ENCODE peak calls at places on chromosomes 16 and 17, in four cellular contexts. H, B, I and S are unnamed samples.

GRCh38 chr17:2344528-2344927 is 7.2 kb downstream of the SGSM2 start:
- DNase-seq in H (no peak), B (no peak), I (no peak), S (no peak)

GRCh38 chr17:79065105-79065670 is 9.4 kb upstream of the ENGASE start:
- DNase-seq in H (no peak), B (no peak), I (peak), S (no peak)

GRCh38 chr17:67836205-67836987 is 11.1 kb downstream of the BPTF start:
- DNase-seq in H (no peak), B (no peak), I (no peak), S (peak)

GRCh38 chr16:78993342-78993741 is 607.2 kb downstream of the MAF start:
- DNase-seq in H (no peak), B (no peak), I (peak), S (no peak)

GRCh38 chr17:65918450-65918849 is 273.5 kb downstream of the CEP112 start:
- DNase-seq in H (no peak), B (no peak), I (no peak), S (no peak)

GRCh38 chr17:75738218-75738802 is 17.1 kb downstream of the ITGB4 start:
- DNase-seq in H (no peak), B (no peak), I (no peak), S (no peak)

GRCh38 chr17:37847102-37847501 is 77.1 kb upstream of the TBC1D3K start:
- DNase-seq in H (no peak), B (no peak), I (no peak), S (no peak)

GRCh38 chr16:84362410-84362809 is 5.9 kb upstream of the ATP2C2 start:
- DNase-seq in H (no peak), B (no peak), I (peak), S (no peak)

GRCh38 chr17:48878920-48879898 is 13.4 kb upstream of the ATP5MC1 start:
- DNase-seq in H (peak), B (peak), I (peak), S (peak)

GRCh38 chr17:1830288-1830687 is 483 bp downstream of the RPA1 start:
- DNase-seq in H (no peak), B (no peak), I (peak), S (no peak)

GRCh38 chr16:48409839-48410610 is 24.8 kb upstream of the SIAH1 start:
- DNase-seq in H (no peak), B (no peak), I (peak), S (peak)

GRCh38 chr17:28716740-28717577 is 709 bp downstream of the RAB34 start:
- DNase-seq in H (no peak), B (no peak), I (no peak), S (no peak)

GRCh38 chr17:69954241-69954933 is 120.6 kb upstream of the KCNJ16 start:
- DNase-seq in H (no peak), B (no peak), I (no peak), S (no peak)

GRCh38 chr17:48997827-48998556 is 807 bp downstream of the IGF2BP1 start:
- DNase-seq in H (no peak), B (no peak), I (no peak), S (no peak)

GRCh38 chr17:7745748-7746470 is 28.4 kb downstream of the DNAH2 start:
- DNase-seq in H (no peak), B (peak), I (no peak), S (peak)

GRCh38 chr17:39927928-39928867 is 666 bp downstream of the LRRC3C start:
- DNase-seq in H (no peak), B (peak), I (peak), S (no peak)

GRCh38 chr17:48542956-48543853 is 1.7 kb downstream of the HOXB2 start:
- DNase-seq in H (no peak), B (peak), I (peak), S (no peak)

GRCh38 chr16:2174396-2175131 is 19.0 kb downstream of the TRAF7 start:
- DNase-seq in H (no peak), B (no peak), I (no peak), S (no peak)

GRCh38 chr16:70701998-70702397 is 16.1 kb upstream of the MTSS2 start:
- DNase-seq in H (no peak), B (no peak), I (no peak), S (no peak)

GRCh38 chr17:50051082-50051576 is 4.8 kb upstream of the ITGA3 start:
- DNase-seq in H (peak), B (no peak), I (peak), S (no peak)

GRCh38 chr17:69460963-69461922 is 46.7 kb downstream of the MAP2K6 start:
- DNase-seq in H (no peak), B (no peak), I (peak), S (no peak)

GRCh38 chr17:45341389-45342158 is 24.8 kb upstream of the MAP3K14 start:
- DNase-seq in H (no peak), B (peak), I (no peak), S (peak)

GRCh38 chr17:73589096-73589980 is 54.9 kb downstream of the SDK2 start:
- DNase-seq in H (no peak), B (no peak), I (no peak), S (no peak)

GRCh38 chr17:35731239-35731931 is at the start of gene RASL10B:
- DNase-seq in H (no peak), B (peak), I (peak), S (no peak)

GRCh38 chr16:84520778-84521770 is 16.6 kb upstream of the MEAK7 start:
- DNase-seq in H (no peak), B (no peak), I (no peak), S (no peak)

GRCh38 chr16:53370827-53371226 is 63.4 kb upstream of the RBL2 start:
- DNase-seq in H (no peak), B (no peak), I (no peak), S (no peak)

GRCh38 chr16:14095883-14096551 is 24.9 kb downstream of the MRTFB start:
- DNase-seq in H (no peak), B (no peak), I (no peak), S (no peak)

GRCh38 chr16:69188716-69189115 is 1.8 kb downstream of the SNTB2 start:
- DNase-seq in H (no peak), B (no peak), I (no peak), S (no peak)

GRCh38 chr16:64534180-64534780 is 587.6 kb downstream of the CDH11 start:
- DNase-seq in H (no peak), B (no peak), I (no peak), S (no peak)

GRCh38 chr16:80693553-80693952 is 110.8 kb downstream of the CDYL2 start:
- DNase-seq in H (no peak), B (no peak), I (no peak), S (no peak)

GRCh38 chr16:71440669-71441347 is 1.0 kb downstream of the TLE7 start:
- DNase-seq in H (no peak), B (no peak), I (no peak), S (no peak)

GRCh38 chr17:82884341-82884871 is 44.6 kb upstream of the ZNF750 start:
- DNase-seq in H (no peak), B (no peak), I (peak), S (no peak)

GRCh38 chr17:31522284-31522931 is 130.9 kb downstream of the RAB11FIP4 start:
- DNase-seq in H (no peak), B (no peak), I (no peak), S (no peak)

GRCh38 chr16:67163903-67164558 is 514 bp upstream of the HSF4 start:
- DNase-seq in H (no peak), B (no peak), I (no peak), S (no peak)

GRCh38 chr17:66865151-66865550 is 30.2 kb downstream of the CACNG5 start:
- DNase-seq in H (no peak), B (no peak), I (no peak), S (no peak)

GRCh38 chr16:56193951-56194726 is 2.9 kb downstream of the GNAO1 start:
- DNase-seq in H (no peak), B (peak), I (peak), S (no peak)

DNA sequence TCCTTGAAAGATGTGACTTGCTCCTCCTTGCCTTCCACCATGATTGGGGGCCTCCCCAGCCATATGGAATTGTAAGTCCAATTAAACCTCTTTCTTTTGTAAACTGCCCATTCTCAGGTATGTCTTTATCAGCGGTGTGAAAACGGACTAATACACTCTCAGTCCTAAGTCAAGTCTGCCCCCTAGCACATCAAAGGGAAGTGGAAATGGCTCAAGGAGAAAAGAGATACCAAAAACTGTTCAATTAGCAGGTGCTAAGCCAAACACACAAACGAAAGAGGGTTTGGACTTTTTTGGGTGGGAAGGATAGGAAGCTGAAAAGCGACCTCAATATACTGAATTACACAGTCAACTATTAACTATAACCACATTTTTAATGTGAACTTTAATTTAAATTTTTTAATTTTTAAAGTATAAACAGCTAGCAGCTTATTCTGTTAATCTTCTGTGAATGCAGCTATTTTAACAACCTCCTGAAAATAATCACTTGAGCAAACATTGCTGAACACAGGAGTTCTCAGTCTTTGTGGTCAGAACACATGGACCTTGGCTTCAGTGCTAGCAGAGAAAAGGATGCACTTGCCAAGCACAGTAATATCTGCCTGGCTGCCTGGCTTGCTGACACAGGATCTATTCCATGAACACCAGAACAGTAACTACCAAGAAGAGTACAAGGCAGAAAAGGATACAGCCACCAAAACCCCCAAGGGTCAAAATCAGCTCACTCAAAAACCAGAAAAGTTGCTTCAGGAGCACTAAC is 10.9 kb downstream of the ZNF18 start:
- DNase-seq in H (no peak), B (no peak), I (no peak), S (no peak)
- H3K27ac ChIP-seq in H (no peak), B (no peak), I (no peak), S (no peak)

DNA sequence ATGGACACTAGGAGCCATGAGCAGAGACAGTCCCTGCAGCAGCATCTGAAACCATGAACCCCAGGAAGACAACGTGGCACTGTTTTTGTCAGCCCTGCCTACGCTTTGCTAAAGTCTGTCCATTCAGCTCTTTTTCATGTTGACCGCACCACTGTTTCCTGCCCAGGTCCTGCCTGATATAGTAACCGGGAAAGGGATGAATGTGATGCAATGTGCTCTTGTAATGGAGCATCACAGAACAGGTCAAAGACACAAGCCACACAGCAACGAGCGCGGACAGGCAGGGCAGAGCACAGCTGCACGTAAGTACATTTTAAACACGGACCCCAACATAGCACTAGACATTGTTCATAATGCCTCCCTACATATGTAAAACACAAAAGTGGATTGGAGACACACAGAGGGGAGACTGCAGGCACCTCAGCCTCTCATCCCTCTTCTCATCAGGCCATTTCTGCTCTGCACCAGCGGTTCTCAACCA is 16.9 kb upstream of the TNFRSF13B start:
- DNase-seq in H (no peak), B (no peak), I (no peak), S (no peak)
- H3K4me3 ChIP-seq in H (no peak), B (no peak), I (no peak), S (no peak)

GRCh38 chr16:30367349-30368009 is 2.8 kb downstream of the TBC1D10B start:
- DNase-seq in H (no peak), B (no peak), I (no peak), S (no peak)

GRCh38 chr16:30368122-30368791 is 2.0 kb downstream of the TBC1D10B start:
- DNase-seq in H (no peak), B (no peak), I (peak), S (no peak)

GRCh38 chr16:30369091-30369937 is 980 bp downstream of the TBC1D10B start:
- DNase-seq in H (no peak), B (no peak), I (peak), S (no peak)

GRCh38 chr16:30369938-30370443 is 303 bp downstream of the TBC1D10B start:
- DNase-seq in H (no peak), B (no peak), I (no peak), S (no peak)

GRCh38 chr16:30368792-30369090 is 1.6 kb downstream of the TBC1D10B start:
- DNase-seq in H (no peak), B (no peak), I (no peak), S (no peak)
- H3K27ac ChIP-seq in H (peak), B (peak), I (peak), S (peak)

GRCh38 chr16:88770459-88771293 is 14.3 kb downstream of the PIEZO1 start:
- DNase-seq in H (no peak), B (peak), I (peak), S (peak)
- H3K4me3 ChIP-seq in H (peak), B (peak), I (peak), S (peak)

DNA sequence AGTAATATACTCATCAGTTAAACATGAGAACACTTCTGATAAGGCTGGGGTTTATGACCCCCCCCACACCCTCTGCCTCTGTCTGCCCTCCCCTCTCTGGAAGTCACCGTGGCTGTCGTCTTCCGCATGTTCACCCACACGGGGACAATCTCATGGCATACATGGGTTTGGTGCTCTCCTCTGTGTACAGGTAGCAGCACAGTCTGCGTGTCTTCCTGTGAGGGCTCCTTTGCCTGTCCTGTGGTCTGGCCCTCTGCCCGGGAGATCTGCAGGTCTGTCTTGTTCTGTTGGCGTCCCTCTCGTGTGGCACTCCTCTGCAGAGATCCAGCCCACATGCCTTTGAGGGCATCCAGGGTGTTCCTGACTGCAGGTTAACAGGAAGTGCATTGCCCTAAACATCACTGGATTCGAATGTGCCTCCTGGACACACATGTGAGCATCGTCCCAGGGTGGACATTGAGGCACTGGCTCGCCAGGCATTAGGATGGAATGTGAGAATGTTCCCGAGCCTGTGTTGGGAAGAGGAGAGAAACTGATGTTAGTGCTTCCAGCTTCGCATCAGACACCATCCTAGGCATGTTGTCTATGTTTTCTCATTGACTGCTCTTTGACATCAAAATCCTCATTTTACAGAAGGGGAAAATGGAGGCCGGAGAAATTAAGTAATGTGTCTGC is 54.5 kb downstream of the NKD1 start:
- DNase-seq in H (no peak), B (no peak), I (peak), S (no peak)
- H3K27ac ChIP-seq in H (no peak), B (peak), I (no peak), S (no peak)

GRCh38 chr16:11309895-11310633 is 28.9 kb upstream of the PRM1 start:
- DNase-seq in H (no peak), B (no peak), I (no peak), S (no peak)

GRCh38 chr16:11312718-11313492 is 31.8 kb upstream of the PRM1 start:
- DNase-seq in H (no peak), B (peak), I (peak), S (no peak)

GRCh38 chr16:11308493-11309283 is 27.6 kb upstream of the PRM1 start:
- DNase-seq in H (no peak), B (no peak), I (no peak), S (no peak)

GRCh38 chr16:11310634-11310977 is 29.5 kb upstream of the PRM1 start:
- DNase-seq in H (no peak), B (no peak), I (no peak), S (no peak)

DNA sequence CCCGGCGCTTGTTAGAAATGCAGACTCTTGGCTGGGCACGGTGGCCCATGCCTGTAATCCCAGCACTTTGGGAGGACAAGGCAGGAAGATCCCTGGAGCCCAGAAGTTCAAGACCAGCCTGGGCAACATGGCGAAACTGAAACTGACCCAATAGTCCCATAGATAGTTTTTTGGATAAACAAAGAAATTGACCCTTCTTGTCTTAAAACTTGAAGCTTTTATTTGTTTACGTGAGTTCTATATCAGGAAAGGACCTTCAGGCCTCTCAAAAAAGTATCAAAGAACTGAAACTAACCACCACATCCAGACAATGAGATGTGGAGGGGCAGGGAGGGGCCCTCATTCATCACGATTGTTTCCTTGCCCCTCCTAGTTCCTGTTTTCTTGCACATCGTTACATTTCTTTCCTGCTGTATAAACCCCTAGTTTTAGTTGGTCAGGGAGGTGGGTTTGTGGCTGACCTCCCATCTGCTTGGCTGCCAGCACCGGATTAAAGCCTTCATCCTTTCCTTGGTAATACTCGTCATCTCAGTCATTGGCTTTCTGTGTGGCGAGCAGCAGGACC is 29.9 kb upstream of the PRM1 start:
- DNase-seq in H (no peak), B (no peak), I (no peak), S (no peak)
- H3K4me3 ChIP-seq in H (no peak), B (no peak), I (no peak), S (no peak)